ENCODE peak calls at places on chromosome 15, in eight cellular contexts. D, X, W, C, N, V, O and J are unnamed samples.
A peak's percentile ranks its signal among the peaks of the same experiment; 100 is the strongest.

GRCh38 chr15:41862515-41863116 is 24.0 kb downstream of the PLA2G4B start:
- DNase-seq in D (no peak), X (no peak), W (no peak), C (no peak), N (no peak), V (no peak), O (no peak), J (no peak)

GRCh38 chr15:41988896-41989572 is 16.7 kb upstream of the EHD4 start:
- DNase-seq in D (no peak), X (no peak), W (no peak), C (no peak), N (no peak), V (no peak), O (no peak), J (no peak)

GRCh38 chr15:81338422-81339007 is 14.6 kb upstream of the STARD5 start:
- DNase-seq in D (peak; percentile 36), X (peak; percentile 96), W (peak; percentile 87), C (peak; percentile 94), N (no peak), V (peak; percentile 92), O (peak; percentile 89), J (peak; percentile 21)

GRCh38 chr15:62389887-62390792 is 225.1 kb upstream of the C2CD4B start:
- DNase-seq in D (peak; percentile 20), X (peak; percentile 77), W (peak; percentile 69), C (peak; percentile 32), N (no peak), V (peak; percentile 77), O (peak; percentile 71), J (peak; percentile 47)

GRCh38 chr15:39784125-39784524 is 1.5 kb upstream of the FSIP1 start:
- DNase-seq in D (no peak), X (peak; percentile 49), W (no peak), C (no peak), N (no peak), V (peak; percentile 71), O (peak; percentile 20), J (no peak)

GRCh38 chr15:90930861-90931629 is 1.3 kb downstream of the HDDC3 start:
- DNase-seq in D (no peak), X (no peak), W (peak; percentile 6), C (no peak), N (no peak), V (no peak), O (no peak), J (no peak)

GRCh38 chr15:77839431-77839830 is 206.7 kb upstream of the LINGO1 start:
- DNase-seq in D (no peak), X (no peak), W (no peak), C (no peak), N (no peak), V (no peak), O (no peak), J (no peak)

GRCh38 chr15:29676961-29677402 is 145.3 kb downstream of the TJP1 start:
- DNase-seq in D (no peak), X (peak; percentile 79), W (peak; percentile 34), C (no peak), N (no peak), V (peak; percentile 62), O (peak; percentile 68), J (no peak)

GRCh38 chr15:69434236-69434635 is 18.4 kb upstream of the RPLP1 start:
- DNase-seq in D (no peak), X (no peak), W (no peak), C (no peak), N (no peak), V (no peak), O (no peak), J (no peak)

GRCh38 chr15:25508369-25509002 is 69.7 kb upstream of the UBE3A start:
- DNase-seq in D (no peak), X (peak; percentile 46), W (no peak), C (peak; percentile 33), N (no peak), V (peak; percentile 64), O (peak; percentile 61), J (no peak)

GRCh38 chr15:36527512-36528162 is 51.8 kb upstream of the CDIN1 start:
- DNase-seq in D (no peak), X (peak; percentile 28), W (no peak), C (no peak), N (no peak), V (no peak), O (no peak), J (no peak)

GRCh38 chr15:68599560-68600071 is 20.8 kb downstream of the CORO2B start:
- DNase-seq in D (no peak), X (peak; percentile 82), W (no peak), C (no peak), N (no peak), V (peak; percentile 75), O (peak; percentile 84), J (peak; percentile 69)

GRCh38 chr15:25862469-25863066 is 559 bp downstream of the ATP10A start:
- DNase-seq in D (no peak), X (peak; percentile 34), W (peak; percentile 9), C (no peak), N (no peak), V (no peak), O (peak; percentile 33), J (no peak)

GRCh38 chr15:63372753-63373152 is 8.9 kb downstream of the CA12 start:
- DNase-seq in D (no peak), X (peak; percentile 66), W (no peak), C (no peak), N (no peak), V (peak; percentile 37), O (peak; percentile 78), J (no peak)

GRCh38 chr15:79432345-79433311 is 492 bp downstream of the MINAR1 start:
- DNase-seq in D (no peak), X (no peak), W (peak; percentile 14), C (no peak), N (no peak), V (no peak), O (no peak), J (no peak)

GRCh38 chr15:40787344-40787841 is 17.6 kb downstream of the C15orf62 start:
- DNase-seq in D (no peak), X (peak; percentile 91), W (peak; percentile 97), C (peak; percentile 91), N (no peak), V (peak; percentile 62), O (peak; percentile 87), J (no peak)

GRCh38 chr15:53445531-53445930 is 313.9 kb downstream of the WDR72 start:
- DNase-seq in D (no peak), X (no peak), W (no peak), C (no peak), N (no peak), V (no peak), O (no peak), J (no peak)

GRCh38 chr15:93028632-93029612 is 60.1 kb downstream of the RGMA start:
- DNase-seq in D (peak; percentile 65), X (peak; percentile 92), W (peak; percentile 90), C (peak; percentile 67), N (no peak), V (peak; percentile 91), O (peak; percentile 87), J (peak; percentile 88)

GRCh38 chr15:75659928-75660645 is 12.4 kb downstream of the SNX33 start:
- DNase-seq in D (no peak), X (peak; percentile 27), W (no peak), C (no peak), N (no peak), V (no peak), O (no peak), J (no peak)

DNA sequence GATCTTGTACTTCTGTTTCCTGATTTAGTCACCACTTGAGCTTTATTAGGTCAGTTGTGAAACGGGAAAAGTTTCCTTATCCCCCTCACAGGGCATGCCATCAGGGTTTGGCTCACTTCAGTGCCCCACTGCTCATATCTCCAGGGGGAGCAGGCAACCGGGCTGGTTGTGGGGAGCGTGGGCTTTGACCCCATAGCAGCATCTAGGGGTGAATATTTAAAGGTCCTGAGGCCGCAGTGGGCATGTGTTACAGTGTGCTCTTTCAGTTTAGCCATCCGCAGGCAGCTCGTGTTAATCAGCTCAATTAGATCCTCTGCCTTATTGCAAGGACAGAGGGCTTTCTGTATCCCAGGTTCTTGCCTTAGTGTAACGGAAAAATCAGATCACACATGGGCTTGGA is 71.9 kb downstream of the MRPL46 start:
- DNase-seq in D (no peak), X (no peak), W (no peak), C (no peak), N (no peak), V (no peak), O (no peak), J (no peak)
- H3K4me3 ChIP-seq in D (no peak overlapping the region), X (no peak overlapping the region), W (no peak overlapping the region), C (no peak overlapping the region), N (no peak overlapping the region), V (no peak overlapping the region), O (no peak overlapping the region), J (no peak overlapping the region)

DNA sequence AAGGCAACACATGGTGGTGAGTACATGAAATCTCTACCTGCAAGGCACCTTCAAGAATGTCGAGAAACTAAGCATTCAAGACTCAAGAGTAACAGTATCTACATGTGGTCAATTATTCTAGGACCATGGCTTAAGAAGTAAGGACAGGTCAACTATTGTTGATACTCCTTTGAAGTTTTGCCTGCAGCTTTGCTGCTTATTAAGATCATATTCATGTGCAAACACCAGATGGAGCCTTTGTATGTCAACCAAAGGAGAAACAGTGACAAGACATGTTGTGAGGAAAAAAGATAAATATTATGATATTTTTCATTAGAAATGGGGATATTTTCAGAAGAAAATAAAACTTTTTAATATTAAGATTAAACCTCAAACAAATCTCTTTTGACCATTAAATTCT is 52.3 kb upstream of the FGF7 start:
- DNase-seq in D (no peak), X (peak; percentile 8), W (no peak), C (no peak), N (peak; percentile 22), V (peak; percentile 39), O (peak; percentile 17), J (no peak)
- TF ChIP-seq CTCF in D (no peak), X (peak; percentile 36), W (peak; percentile 49), C (peak; percentile 18), N (peak; percentile 21), V (peak; percentile 31), O (no peak), J (peak; percentile 22)

GRCh38 chr15:74202461-74203401 is at the start of gene STRA6:
- DNase-seq in D (no peak), X (peak; percentile 59), W (peak; percentile 37), C (no peak), N (no peak), V (no peak), O (peak; percentile 60), J (no peak)
- H3K4me3 ChIP-seq in D (no peak within 1 kb of the TSS), X (no peak within 1 kb of the TSS), W (no peak within 1 kb of the TSS), C (peak within 1 kb of the TSS; percentile 1), N (peak within 1 kb of the TSS; percentile 1), V (no peak within 1 kb of the TSS), O (peak within 1 kb of the TSS; percentile 33), J (peak within 1 kb of the TSS; percentile 34)

DNA sequence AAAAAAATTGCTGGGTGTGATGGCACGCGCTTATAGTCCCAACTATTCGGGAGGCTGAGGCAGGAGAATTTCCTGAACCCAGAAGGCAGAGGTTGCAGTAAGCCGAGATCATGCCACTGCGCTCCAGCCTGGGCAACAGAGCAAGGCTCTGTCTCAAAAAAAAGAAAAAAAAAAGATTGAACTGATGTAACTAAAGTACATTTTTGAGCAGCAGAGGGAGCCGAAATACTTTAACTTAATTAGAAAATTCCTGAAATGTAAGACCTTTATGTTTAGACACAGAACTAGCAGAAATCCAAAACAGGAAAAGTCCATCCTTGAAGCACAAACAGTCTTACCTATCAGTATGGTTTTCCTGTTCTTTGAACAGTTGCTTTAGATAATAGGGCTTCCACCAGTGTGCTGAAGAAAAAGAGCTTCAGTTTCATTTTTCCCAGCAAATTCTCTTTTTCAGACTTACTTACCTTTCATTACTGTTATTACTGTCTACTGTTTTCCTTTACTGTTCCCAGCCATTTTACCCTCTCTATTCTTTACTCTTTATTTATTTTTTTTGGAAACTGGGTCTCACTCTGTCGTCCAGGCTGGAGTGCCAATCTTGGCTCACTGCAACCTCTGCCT is 33.4 kb upstream of the ZNF609 start:
- DNase-seq in D (no peak), X (peak; percentile 37), W (no peak), C (peak; percentile 41), N (peak; percentile 2), V (peak; percentile 54), O (peak; percentile 64), J (no peak)
- TF ChIP-seq CTCF in D (no peak), X (peak; percentile 7), W (no peak), C (no peak), N (no peak), V (peak; percentile 51), O (peak; percentile 23), J (peak; percentile 22)

GRCh38 chr15:101724675-101725005 is 367 bp upstream of the TARS3 start:
- DNase-seq in D (no peak), X (no peak), W (no peak), C (no peak), N (no peak), V (no peak), O (no peak), J (no peak)
- H3K4me3 ChIP-seq in D (peak overlapping the region; percentile 100), X (peak overlapping the region; percentile 23), W (no peak overlapping the region), C (peak overlapping the region; percentile 17), N (peak overlapping the region; percentile 24), V (peak overlapping the region; percentile 6), O (peak overlapping the region; percentile 22), J (peak overlapping the region; percentile 22)